ENCODE peak calls at places on chromosomes 13 and 19, in seven cellular contexts. X is GM23248, Z is A549, J is Karpas-422, E is heart right ventricle, B is tibial artery, I is cardiac muscle cell. T is an unnamed sample.

GRCh38 chr19:18202759-18203407 is 959 bp downstream of the RAB3A start:
- DNase-seq in X (peak; percentile 43), Z (no peak), J (peak; percentile 78), E (peak; percentile 24), B (no peak), I (peak; percentile 29), T (peak; percentile 25)

GRCh38 chr13:110524484-110525254 is 36.9 kb downstream of the RAB20 start:
- DNase-seq in X (no peak), Z (no peak), J (no peak), E (peak; percentile 83), B (no peak), I (no peak), T (peak; percentile 95)

GRCh38 chr19:5880604-5881078 is 10.3 kb upstream of the FUT5 start:
- DNase-seq in X (peak; percentile 51), Z (peak; percentile 63), J (peak; percentile 27), E (peak; percentile 75), B (no peak), I (peak; percentile 91), T (no peak)

GRCh38 chr13:36067619-36068456 is 63.3 kb downstream of the DCLK1 start:
- DNase-seq in X (no peak), Z (no peak), J (no peak), E (no peak), B (no peak), I (no peak), T (no peak)

GRCh38 chr19:947090-947706 is 21.4 kb downstream of the ARID3A start:
- DNase-seq in X (no peak), Z (no peak), J (peak; percentile 78), E (no peak), B (no peak), I (no peak), T (no peak)

GRCh38 chr13:101267656-101268055 is 148.7 kb downstream of the NALCN start:
- DNase-seq in X (peak; percentile 81), Z (no peak), J (no peak), E (no peak), B (no peak), I (no peak), T (no peak)

GRCh38 chr19:35013047-35013819 is 13.1 kb downstream of the GRAMD1A start:
- DNase-seq in X (peak; percentile 65), Z (peak; percentile 82), J (peak; percentile 82), E (peak; percentile 78), B (peak; percentile 68), I (peak; percentile 89), T (peak; percentile 52)

GRCh38 chr19:47036233-47036651 is 12.2 kb downstream of the TMEM160 start:
- DNase-seq in X (peak; percentile 46), Z (peak; percentile 59), J (peak; percentile 67), E (no peak), B (no peak), I (no peak), T (peak; percentile 54)

GRCh38 chr13:110883539-110883938 is 31.3 kb downstream of the ANKRD10 start:
- DNase-seq in X (no peak), Z (no peak), J (no peak), E (no peak), B (no peak), I (no peak), T (no peak)

GRCh38 chr13:99740261-99740979 is 231.1 kb downstream of the ZIC5 start:
- DNase-seq in X (peak; percentile 26), Z (no peak), J (no peak), E (no peak), B (no peak), I (no peak), T (no peak)

GRCh38 chr13:63737418-63737817 is 2321.8 kb upstream of the PCDH20 start:
- DNase-seq in X (no peak), Z (no peak), J (no peak), E (no peak), B (no peak), I (no peak), T (no peak)

GRCh38 chr19:46859637-46860124 is 1.1 kb upstream of the ARHGAP35 start:
- DNase-seq in X (peak; percentile 78), Z (peak; percentile 90), J (no peak), E (peak; percentile 79), B (peak; percentile 77), I (no peak), T (no peak)

GRCh38 chr13:37666036-37666435 is 67.5 kb upstream of the POSTN start:
- DNase-seq in X (no peak), Z (no peak), J (no peak), E (no peak), B (no peak), I (no peak), T (no peak)

GRCh38 chr19:19823916-19824315 is 2.4 kb upstream of the ZNF506 start:
- DNase-seq in X (no peak), Z (no peak), J (no peak), E (no peak), B (no peak), I (no peak), T (no peak)

GRCh38 chr13:67186985-67187569 is 43.1 kb downstream of the PCDH9 start:
- DNase-seq in X (no peak), Z (peak; percentile 86), J (no peak), E (no peak), B (no peak), I (no peak), T (no peak)

GRCh38 chr19:7340959-7341837 is 7.5 kb upstream of the ARHGEF18 start:
- DNase-seq in X (peak; percentile 69), Z (peak; percentile 69), J (peak; percentile 92), E (peak; percentile 78), B (peak; percentile 74), I (peak; percentile 85), T (peak; percentile 67)

GRCh38 chr19:7333198-7334118 is 15.3 kb upstream of the ARHGEF18 start:
- DNase-seq in X (no peak), Z (no peak), J (no peak), E (peak; percentile 64), B (no peak), I (peak; percentile 39), T (no peak)

GRCh38 chr19:7336321-7336973 is 12.3 kb upstream of the ARHGEF18 start:
- DNase-seq in X (no peak), Z (no peak), J (no peak), E (no peak), B (no peak), I (no peak), T (no peak)

GRCh38 chr19:7342143-7342542 is 6.6 kb upstream of the ARHGEF18 start:
- DNase-seq in X (no peak), Z (no peak), J (no peak), E (no peak), B (no peak), I (no peak), T (no peak)

GRCh38 chr19:7337380-7338194 is 11.2 kb upstream of the ARHGEF18 start:
- DNase-seq in X (no peak), Z (no peak), J (peak; percentile 89), E (no peak), B (peak; percentile 57), I (no peak), T (no peak)
- H3K4me1 ChIP-seq in X (no peaks in the 10 kb centered on the region), Z (no peaks in the 10 kb centered on the region), J (peaks cover 22% of the 10 kb centered on the region), E (peaks cover 51% of the 10 kb centered on the region), B (no peaks in the 10 kb centered on the region), I (no peaks in the 10 kb centered on the region), T (no peaks in the 10 kb centered on the region)

DNA sequence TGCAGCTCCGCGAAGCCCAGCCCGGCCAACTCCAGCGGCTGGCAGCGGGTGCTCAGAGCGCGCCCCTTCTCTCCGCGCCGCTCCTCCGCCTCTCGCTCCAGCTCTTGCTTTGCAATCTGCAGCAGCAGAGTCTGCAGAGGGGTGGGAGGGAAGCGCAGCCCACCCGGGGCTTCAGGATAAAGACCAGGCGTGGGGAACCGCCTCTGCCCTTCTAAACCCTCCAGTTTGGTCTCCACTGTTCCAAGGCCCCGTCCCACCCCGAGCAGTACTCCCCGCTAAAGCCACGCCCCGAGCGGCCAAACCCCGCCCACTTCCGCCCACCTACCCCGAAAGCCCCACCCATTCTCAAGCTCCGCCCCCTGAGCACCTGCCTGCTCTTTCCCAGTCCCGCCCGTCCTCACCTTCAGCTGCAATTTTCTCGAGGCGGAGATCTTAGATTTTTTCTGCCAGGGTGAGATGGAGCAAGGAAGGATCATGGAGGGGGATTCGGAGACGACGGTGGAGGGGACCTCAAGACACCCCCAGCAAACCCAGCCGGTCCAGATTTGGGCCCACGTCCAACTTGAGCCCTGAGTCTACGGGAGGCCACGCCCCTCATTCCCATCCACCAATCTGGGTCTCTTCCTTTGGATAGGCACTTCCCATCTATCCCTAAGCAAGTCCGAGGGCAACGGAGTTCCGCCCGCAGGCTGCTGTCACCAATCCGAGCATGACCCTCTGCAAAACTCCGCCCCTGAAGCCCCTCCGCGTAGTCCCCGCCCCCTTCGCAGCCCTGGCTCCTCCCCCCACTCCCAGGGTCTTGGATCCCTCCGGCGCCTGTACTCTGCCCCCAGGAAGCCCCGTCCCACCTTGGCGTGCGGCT is 1.1 kb downstream of the TNNI3 start:
- DNase-seq in X (peak; percentile 54), Z (peak; percentile 89), J (peak; percentile 76), E (peak; percentile 70), B (no peak), I (peak; percentile 43), T (peak; percentile 53)
- H3K4me3 ChIP-seq in X (no peak overlapping the region), Z (peak overlapping the region; percentile 49), J (no peak overlapping the region), E (peak overlapping the region; percentile 78), B (no peak overlapping the region), I (peak overlapping the region; percentile 34), T (peak overlapping the region; percentile 8)

GRCh38 chr13:46166947-46167610 is 14.9 kb downstream of the LCP1 start:
- DNase-seq in X (no peak), Z (no peak), J (no peak), E (no peak), B (no peak), I (no peak), T (no peak)
- H3K4me1 ChIP-seq in X (no peaks in the 10 kb centered on the region), Z (no peaks in the 10 kb centered on the region), J (peaks cover 86% of the 10 kb centered on the region), E (peaks cover 85% of the 10 kb centered on the region), B (peaks cover 3% of the 10 kb centered on the region), I (peaks cover 22% of the 10 kb centered on the region), T (no peaks in the 10 kb centered on the region)

GRCh38 chr19:50580240-50580639 is 12.0 kb upstream of the LRRC4B start:
- DNase-seq in X (no peak), Z (no peak), J (no peak), E (no peak), B (no peak), I (no peak), T (no peak)
- H3K4me3 ChIP-seq in X (no peak overlapping the region), Z (no peak overlapping the region), J (no peak overlapping the region), E (no peak overlapping the region), B (no peak overlapping the region), I (no peak overlapping the region), T (no peak overlapping the region)

GRCh38 chr19:41422955-41423354 is 4.2 kb downstream of the B3GNT8 start:
- DNase-seq in X (no peak), Z (no peak), J (peak; percentile 28), E (no peak), B (no peak), I (no peak), T (no peak)
- H3K4me1 ChIP-seq in X (peaks cover 9% of the 10 kb centered on the region), Z (no peaks in the 10 kb centered on the region), J (peaks cover 5% of the 10 kb centered on the region), E (peaks cover 73% of the 10 kb centered on the region), B (peaks cover 17% of the 10 kb centered on the region), I (peaks cover 17% of the 10 kb centered on the region), T (peaks cover 2% of the 10 kb centered on the region)

GRCh38 chr13:44919103-44919804 is 70.0 kb downstream of the NUFIP1 start:
- DNase-seq in X (no peak), Z (no peak), J (no peak), E (no peak), B (no peak), I (no peak), T (no peak)
- H3K4me3 ChIP-seq in X (peak overlapping the region; percentile 79), Z (peak overlapping the region; percentile 44), J (peak overlapping the region; percentile 76), E (peak overlapping the region; percentile 61), B (peak overlapping the region; percentile 53), I (no peak overlapping the region), T (no peak overlapping the region)

GRCh38 chr13:21970172-21970571 is 299.3 kb downstream of the FGF9 start:
- DNase-seq in X (no peak), Z (no peak), J (no peak), E (no peak), B (no peak), I (no peak), T (no peak)
- H3K4me1 ChIP-seq in X (peaks cover 10% of the 10 kb centered on the region), Z (no peaks in the 10 kb centered on the region), J (no peaks in the 10 kb centered on the region), E (no peaks in the 10 kb centered on the region), B (no peaks in the 10 kb centered on the region), I (no peaks in the 10 kb centered on the region), T (no peaks in the 10 kb centered on the region)

T was measured in small intestine.